ENCODE peak calls at places on chromosomes 7 and 10, in six cellular contexts. One of them, this sample, is unnamed.

GRCh38 chr7:47266131-47266706 is 315.7 kb downstream of the TNS3 start:
- DNase-seq in H1: peak
- DNase-seq in neuronal stem cell: peak
- DNase-seq in IMR-90: peak
- DNase-seq in trophoblast cell: peak
- DNase-seq in mesenchymal stem cell: peak
- DNase-seq in this sample: peak

GRCh38 chr7:16422100-16422430 is 727 bp upstream of the CRPPA start:
- DNase-seq in H1: no peak
- DNase-seq in neuronal stem cell: no peak
- DNase-seq in IMR-90: peak
- DNase-seq in trophoblast cell: peak
- DNase-seq in mesenchymal stem cell: peak
- DNase-seq in this sample: no peak

GRCh38 chr10:119441151-119441821 is 101.2 kb downstream of the RGS10 start:
- DNase-seq in H1: no peak
- DNase-seq in neuronal stem cell: no peak
- DNase-seq in IMR-90: peak
- DNase-seq in trophoblast cell: no peak
- DNase-seq in mesenchymal stem cell: peak
- DNase-seq in this sample: no peak

GRCh38 chr7:111735661-111736323 is 173.5 kb upstream of the IMMP2L start:
- DNase-seq in H1: peak
- DNase-seq in neuronal stem cell: peak
- DNase-seq in IMR-90: peak
- DNase-seq in trophoblast cell: peak
- DNase-seq in mesenchymal stem cell: peak
- DNase-seq in this sample: peak

GRCh38 chr7:5352440-5353010 is 69.8 kb downstream of the SLC29A4 start:
- DNase-seq in H1: no peak
- DNase-seq in neuronal stem cell: no peak
- DNase-seq in IMR-90: no peak
- DNase-seq in trophoblast cell: no peak
- DNase-seq in mesenchymal stem cell: no peak
- DNase-seq in this sample: no peak

GRCh38 chr10:95326396-95326795 is 35.6 kb upstream of the PDLIM1 start:
- DNase-seq in H1: no peak
- DNase-seq in neuronal stem cell: no peak
- DNase-seq in IMR-90: peak
- DNase-seq in trophoblast cell: no peak
- DNase-seq in mesenchymal stem cell: peak
- DNase-seq in this sample: no peak

GRCh38 chr10:96259150-96259549 is 12.2 kb downstream of the BLNK start:
- DNase-seq in H1: no peak
- DNase-seq in neuronal stem cell: no peak
- DNase-seq in IMR-90: no peak
- DNase-seq in trophoblast cell: no peak
- DNase-seq in mesenchymal stem cell: no peak
- DNase-seq in this sample: no peak

GRCh38 chr10:101450277-101451080 is 96.5 kb downstream of the BTRC start:
- DNase-seq in H1: no peak
- DNase-seq in neuronal stem cell: no peak
- DNase-seq in IMR-90: no peak
- DNase-seq in trophoblast cell: no peak
- DNase-seq in mesenchymal stem cell: no peak
- DNase-seq in this sample: no peak

GRCh38 chr7:4140933-4141332 is 541.2 kb upstream of the FOXK1 start:
- DNase-seq in H1: no peak
- DNase-seq in neuronal stem cell: no peak
- DNase-seq in IMR-90: no peak
- DNase-seq in trophoblast cell: no peak
- DNase-seq in mesenchymal stem cell: no peak
- DNase-seq in this sample: no peak

GRCh38 chr10:29583674-29584073 is 51.1 kb downstream of the SVIL start:
- DNase-seq in H1: no peak
- DNase-seq in neuronal stem cell: no peak
- DNase-seq in IMR-90: peak
- DNase-seq in trophoblast cell: no peak
- DNase-seq in mesenchymal stem cell: no peak
- DNase-seq in this sample: no peak

GRCh38 chr10:63605568-63605967 is 84.4 kb downstream of the REEP3 start:
- DNase-seq in H1: no peak
- DNase-seq in neuronal stem cell: no peak
- DNase-seq in IMR-90: peak
- DNase-seq in trophoblast cell: no peak
- DNase-seq in mesenchymal stem cell: peak
- DNase-seq in this sample: no peak

GRCh38 chr7:116899308-116899707 is 36.9 kb downstream of the CAPZA2 start:
- DNase-seq in H1: no peak
- DNase-seq in neuronal stem cell: no peak
- DNase-seq in IMR-90: no peak
- DNase-seq in trophoblast cell: no peak
- DNase-seq in mesenchymal stem cell: peak
- DNase-seq in this sample: no peak

GRCh38 chr7:46534593-46535271 is 613.7 kb upstream of the IGFBP3 start:
- DNase-seq in H1: peak
- DNase-seq in neuronal stem cell: peak
- DNase-seq in IMR-90: peak
- DNase-seq in trophoblast cell: no peak
- DNase-seq in mesenchymal stem cell: peak
- DNase-seq in this sample: peak

GRCh38 chr7:35820858-35821257 is 20.0 kb downstream of the SEPTIN7 start:
- DNase-seq in H1: no peak
- DNase-seq in neuronal stem cell: no peak
- DNase-seq in IMR-90: no peak
- DNase-seq in trophoblast cell: no peak
- DNase-seq in mesenchymal stem cell: peak
- DNase-seq in this sample: no peak

GRCh38 chr7:12092499-12093130 is 118.5 kb upstream of the TMEM106B start:
- DNase-seq in H1: no peak
- DNase-seq in neuronal stem cell: no peak
- DNase-seq in IMR-90: peak
- DNase-seq in trophoblast cell: no peak
- DNase-seq in mesenchymal stem cell: no peak
- DNase-seq in this sample: no peak

GRCh38 chr10:36224431-36224985 is 582.4 kb upstream of the FZD8 start:
- DNase-seq in H1: no peak
- DNase-seq in neuronal stem cell: no peak
- DNase-seq in IMR-90: peak
- DNase-seq in trophoblast cell: no peak
- DNase-seq in mesenchymal stem cell: peak
- DNase-seq in this sample: no peak

GRCh38 chr10:97261188-97261587 is 31.2 kb downstream of the ARHGAP19 start:
- DNase-seq in H1: no peak
- DNase-seq in neuronal stem cell: no peak
- DNase-seq in IMR-90: no peak
- DNase-seq in trophoblast cell: no peak
- DNase-seq in mesenchymal stem cell: no peak
- DNase-seq in this sample: no peak

GRCh38 chr7:142110098-142110497 is 1.4 kb upstream of the MGAM2 start:
- DNase-seq in H1: no peak
- DNase-seq in neuronal stem cell: no peak
- DNase-seq in IMR-90: no peak
- DNase-seq in trophoblast cell: no peak
- DNase-seq in mesenchymal stem cell: no peak
- DNase-seq in this sample: no peak
- H3K14ac ChIP-seq in H1: no peak
- H3K14ac ChIP-seq in neuronal stem cell: no peak
- H3K14ac ChIP-seq in IMR-90: no peak
- H3K14ac ChIP-seq in trophoblast cell: no peak
- H3K14ac ChIP-seq in mesenchymal stem cell: no peak
- H3K14ac ChIP-seq in this sample: no peak

DNA sequence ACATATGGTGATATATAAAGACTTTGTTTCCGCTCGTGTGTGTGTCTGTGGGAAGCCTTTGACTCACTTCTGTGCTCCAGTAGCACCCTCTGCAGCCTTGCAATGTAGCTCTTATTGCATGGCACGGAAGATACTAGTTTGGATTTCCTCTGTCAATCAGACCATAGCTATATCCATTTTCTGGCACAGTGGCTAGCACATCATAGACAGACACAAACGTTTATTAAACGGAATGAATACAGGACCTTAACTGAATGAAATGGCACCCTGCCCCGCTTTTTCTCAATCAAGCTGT is 124.0 kb upstream of the PTPN20 start:
- DNase-seq in H1: no peak
- DNase-seq in neuronal stem cell: no peak
- DNase-seq in IMR-90: peak
- DNase-seq in trophoblast cell: no peak
- DNase-seq in mesenchymal stem cell: peak
- DNase-seq in this sample: no peak
- H4K8ac ChIP-seq in H1: no peak
- H4K8ac ChIP-seq in neuronal stem cell: no peak
- H4K8ac ChIP-seq in IMR-90: no peak
- H4K8ac ChIP-seq in trophoblast cell: peak
- H4K8ac ChIP-seq in mesenchymal stem cell: no peak
- H4K8ac ChIP-seq in this sample: no peak

GRCh38 chr7:30782690-30783089 is 11.5 kb downstream of the MINDY4 start:
- DNase-seq in H1: no peak
- DNase-seq in neuronal stem cell: no peak
- DNase-seq in IMR-90: no peak
- DNase-seq in trophoblast cell: no peak
- DNase-seq in mesenchymal stem cell: no peak
- DNase-seq in this sample: no peak
- H3K14ac ChIP-seq in H1: no peak
- H3K14ac ChIP-seq in neuronal stem cell: no peak
- H3K14ac ChIP-seq in IMR-90: no peak
- H3K14ac ChIP-seq in trophoblast cell: no peak
- H3K14ac ChIP-seq in mesenchymal stem cell: no peak
- H3K14ac ChIP-seq in this sample: no peak

DNA sequence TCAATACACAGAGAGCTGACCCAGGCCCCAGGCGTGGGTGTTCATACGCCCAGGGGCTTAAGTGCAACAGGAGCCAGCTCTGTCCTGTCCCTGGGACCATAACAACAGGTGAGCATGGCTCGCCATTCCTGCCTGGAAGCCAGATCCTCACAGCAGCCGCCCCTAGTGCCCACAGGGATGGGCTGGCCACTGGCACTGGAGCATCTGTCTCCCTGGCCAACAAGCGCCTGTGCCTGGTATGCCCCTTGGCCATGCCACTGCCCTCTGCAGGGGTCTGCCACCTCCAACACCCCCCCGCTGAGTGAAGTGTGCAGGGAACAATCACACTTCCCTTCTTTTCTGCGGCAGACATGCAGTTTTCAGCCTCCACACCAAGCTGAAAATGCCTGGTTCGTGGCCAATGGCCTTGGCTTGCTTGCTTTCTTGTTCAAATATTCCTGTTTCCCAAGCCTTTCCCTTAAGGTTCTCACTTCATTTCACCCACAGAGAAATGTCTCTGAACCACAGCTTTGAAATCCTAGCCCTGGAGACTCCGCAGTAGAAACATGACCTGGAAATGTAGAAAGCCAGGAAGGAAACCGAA is 50.7 kb downstream of the HSPA12A start:
- DNase-seq in H1: no peak
- DNase-seq in neuronal stem cell: no peak
- DNase-seq in IMR-90: no peak
- DNase-seq in trophoblast cell: no peak
- DNase-seq in mesenchymal stem cell: no peak
- DNase-seq in this sample: no peak
- H4K8ac ChIP-seq in H1: peak
- H4K8ac ChIP-seq in neuronal stem cell: no peak
- H4K8ac ChIP-seq in IMR-90: no peak
- H4K8ac ChIP-seq in trophoblast cell: no peak
- H4K8ac ChIP-seq in mesenchymal stem cell: no peak
- H4K8ac ChIP-seq in this sample: no peak

GRCh38 chr10:107095125-107095524 is 69.4 kb downstream of the SORCS1 start:
- DNase-seq in H1: no peak
- DNase-seq in neuronal stem cell: no peak
- DNase-seq in IMR-90: no peak
- DNase-seq in trophoblast cell: no peak
- DNase-seq in mesenchymal stem cell: no peak
- DNase-seq in this sample: no peak

GRCh38 chr10:107085661-107086525 is 78.6 kb downstream of the SORCS1 start:
- DNase-seq in H1: no peak
- DNase-seq in neuronal stem cell: peak
- DNase-seq in IMR-90: no peak
- DNase-seq in trophoblast cell: no peak
- DNase-seq in mesenchymal stem cell: no peak
- DNase-seq in this sample: no peak

DNA sequence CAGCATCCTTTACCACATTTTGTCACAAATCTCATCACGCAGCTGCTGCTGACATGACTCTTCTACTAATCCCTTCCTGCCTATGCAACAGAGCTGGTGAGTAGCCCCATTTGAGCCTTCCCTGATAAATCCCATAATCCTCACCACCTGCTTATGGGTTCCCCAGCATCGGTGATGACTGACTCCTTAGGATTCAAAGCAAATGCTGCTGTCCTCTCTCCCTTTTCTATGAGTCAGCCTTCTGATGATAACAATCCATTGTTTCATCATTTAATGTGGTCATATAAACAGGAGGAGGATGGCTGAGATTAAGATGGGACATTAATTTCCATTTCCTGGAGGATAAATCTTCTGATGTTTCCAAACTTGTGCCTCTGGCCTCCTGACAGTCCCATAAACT is 73.4 kb downstream of the SORCS1 start:
- DNase-seq in H1: no peak
- DNase-seq in neuronal stem cell: no peak
- DNase-seq in IMR-90: no peak
- DNase-seq in trophoblast cell: no peak
- DNase-seq in mesenchymal stem cell: peak
- DNase-seq in this sample: no peak
- H3K14ac ChIP-seq in H1: no peak
- H3K14ac ChIP-seq in neuronal stem cell: no peak
- H3K14ac ChIP-seq in IMR-90: no peak
- H3K14ac ChIP-seq in trophoblast cell: no peak
- H3K14ac ChIP-seq in mesenchymal stem cell: no peak
- H3K14ac ChIP-seq in this sample: no peak

GRCh38 chr7:105209870-105210269 is 178.9 kb downstream of the SRPK2 start:
- DNase-seq in H1: no peak
- DNase-seq in neuronal stem cell: no peak
- DNase-seq in IMR-90: peak
- DNase-seq in trophoblast cell: no peak
- DNase-seq in mesenchymal stem cell: no peak
- DNase-seq in this sample: no peak
- H4K8ac ChIP-seq in H1: no peak
- H4K8ac ChIP-seq in neuronal stem cell: no peak
- H4K8ac ChIP-seq in IMR-90: no peak
- H4K8ac ChIP-seq in trophoblast cell: no peak
- H4K8ac ChIP-seq in mesenchymal stem cell: no peak
- H4K8ac ChIP-seq in this sample: no peak

DNA sequence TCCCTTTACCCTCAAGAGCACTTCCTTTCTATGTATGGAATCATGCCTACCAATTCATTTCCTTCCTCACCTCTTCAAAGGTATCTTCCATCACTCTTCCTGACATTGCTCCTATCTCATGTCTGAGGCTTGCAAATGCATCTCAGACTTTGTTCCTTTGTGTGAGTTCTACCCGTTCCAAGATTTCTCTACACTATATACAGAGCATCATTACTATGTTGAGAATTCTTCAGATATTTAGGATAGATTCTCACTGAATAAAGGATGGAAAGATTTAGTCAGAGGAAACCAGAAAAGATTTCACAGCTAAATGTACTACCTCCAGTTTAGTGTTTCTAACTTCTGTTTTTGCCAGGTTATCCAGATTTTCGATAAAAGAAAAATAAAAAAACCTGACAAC is 462.7 kb downstream of the PHTF2 start:
- DNase-seq in H1: no peak
- DNase-seq in neuronal stem cell: no peak
- DNase-seq in IMR-90: no peak
- DNase-seq in trophoblast cell: no peak
- DNase-seq in mesenchymal stem cell: no peak
- DNase-seq in this sample: no peak
- H3K14ac ChIP-seq in H1: no peak
- H3K14ac ChIP-seq in neuronal stem cell: no peak
- H3K14ac ChIP-seq in IMR-90: peak
- H3K14ac ChIP-seq in trophoblast cell: no peak
- H3K14ac ChIP-seq in mesenchymal stem cell: no peak
- H3K14ac ChIP-seq in this sample: no peak